ENCODE peak calls at places on chromosomes 12 and 14, in ten cellular contexts. V is renal cortical epithelial cell, U is MCF 10A, P is NCI-H1694, F is small intestine, C is lower lobe of right lung, L is heart right ventricle, R is HEK293T, W is 8988T, E is frontal cortex. X is an unnamed sample.

GRCh38 chr12:24596768-24597388 is 352.0 kb downstream of the BCAT1 start:
- DNase-seq in C (no peak), P (peak; percentile 60), V (peak; percentile 63), U (peak; percentile 54), W (no peak), E (peak; percentile 10), R (peak; percentile 35), F (peak; percentile 2), L (no peak), X (peak; percentile 33)

GRCh38 chr14:50272498-50272897 is 39.5 kb downstream of the L2HGDH start:
- DNase-seq in C (no peak), W (no peak), F (no peak), R (no peak), U (no peak), V (peak; percentile 2), E (no peak), P (no peak), L (no peak), X (no peak)

GRCh38 chr12:81758421-81759214 is 532 bp downstream of the PPFIA2 start:
- DNase-seq in U (peak; percentile 48), V (no peak), W (peak; percentile 21), E (peak; percentile 16), P (no peak), C (no peak), L (peak; percentile 15), R (peak; percentile 40), F (no peak), X (no peak)

GRCh38 chr14:51609251-51609986 is 42.3 kb upstream of the FRMD6 start:
- DNase-seq in U (no peak), C (no peak), P (no peak), V (no peak), R (no peak), E (no peak), L (no peak), F (no peak), W (no peak), X (no peak)

GRCh38 chr14:20400965-20401593 is 12.2 kb downstream of the TEP1 start:
- DNase-seq in U (peak; percentile 84), V (peak; percentile 87), L (no peak), E (no peak), C (no peak), P (no peak), F (no peak), W (no peak), R (no peak), X (no peak)

GRCh38 chr12:92942905-92943304 is 13.8 kb upstream of the EEA1 start:
- DNase-seq in U (peak; percentile 17), C (no peak), E (no peak), V (peak; percentile 61), R (no peak), L (no peak), F (no peak), P (no peak), W (no peak), X (no peak)

GRCh38 chr14:38721822-38722431 is 381.1 kb downstream of the SEC23A start:
- DNase-seq in L (peak; percentile 14), C (no peak), F (peak; percentile 74), U (peak; percentile 72), W (peak; percentile 11), V (peak; percentile 38), R (peak; percentile 57), P (peak; percentile 8), E (peak; percentile 28), X (peak; percentile 43)

GRCh38 chr14:77302926-77303325 is 17.8 kb downstream of the POMT2 start:
- DNase-seq in L (no peak), P (no peak), W (no peak), E (no peak), U (peak; percentile 73), R (no peak), C (no peak), F (no peak), V (peak; percentile 90), X (peak; percentile 33)

GRCh38 chr14:51236314-51236713 is 3.7 kb upstream of the TMX1 start:
- DNase-seq in V (peak; percentile 55), U (peak; percentile 84), C (no peak), R (no peak), F (no peak), P (no peak), L (no peak), E (no peak), W (no peak), X (no peak)